ENCODE peak calls at places on chromosome 2, in six cellular contexts. One of them, this sample, is unnamed.

GRCh38 chr2:95525294-95526035 is 40.9 kb upstream of the TRIM43B start:
- DNase-seq in IMR-90: no peak
- DNase-seq in GM12878: no peak
- DNase-seq in HepG2: no peak
- DNase-seq in SK-N-SH: peak
- DNase-seq in A549: no peak
- DNase-seq in this sample: no peak

GRCh38 chr2:86764661-86765307 is 25.9 kb downstream of the CD8A start:
- DNase-seq in SK-N-SH: peak
- DNase-seq in GM12878: no peak
- DNase-seq in A549: peak
- DNase-seq in IMR-90: peak
- DNase-seq in HepG2: peak
- DNase-seq in this sample: peak

GRCh38 chr2:239834143-239834542 is 191.0 kb downstream of the NDUFA10 start:
- DNase-seq in SK-N-SH: peak
- DNase-seq in IMR-90: no peak
- DNase-seq in A549: no peak
- DNase-seq in HepG2: no peak
- DNase-seq in GM12878: no peak
- DNase-seq in this sample: no peak

GRCh38 chr2:2491964-2492363 is 160.9 kb upstream of the MYT1L start:
- DNase-seq in A549: no peak
- DNase-seq in SK-N-SH: no peak
- DNase-seq in GM12878: no peak
- DNase-seq in IMR-90: no peak
- DNase-seq in HepG2: no peak
- DNase-seq in this sample: no peak

GRCh38 chr2:2843969-2844548 is 513.0 kb upstream of the MYT1L start:
- DNase-seq in A549: no peak
- DNase-seq in HepG2: peak
- DNase-seq in GM12878: no peak
- DNase-seq in IMR-90: no peak
- DNase-seq in SK-N-SH: no peak
- DNase-seq in this sample: peak

GRCh38 chr2:204886713-204887112 is 341.4 kb downstream of the PARD3B start:
- DNase-seq in IMR-90: no peak
- DNase-seq in GM12878: no peak
- DNase-seq in SK-N-SH: no peak
- DNase-seq in A549: no peak
- DNase-seq in HepG2: no peak
- DNase-seq in this sample: no peak

GRCh38 chr2:47653909-47654789 is 128.8 kb upstream of the MSH6 start:
- DNase-seq in HepG2: peak
- DNase-seq in A549: peak
- DNase-seq in IMR-90: peak
- DNase-seq in GM12878: no peak
- DNase-seq in SK-N-SH: peak
- DNase-seq in this sample: peak

GRCh38 chr2:85698184-85698879 is 4.2 kb downstream of the GNLY start:
- DNase-seq in A549: no peak
- DNase-seq in IMR-90: no peak
- DNase-seq in SK-N-SH: no peak
- DNase-seq in HepG2: no peak
- DNase-seq in GM12878: no peak
- DNase-seq in this sample: no peak

GRCh38 chr2:14867853-14868252 is 235.3 kb downstream of the LRATD1 start:
- DNase-seq in IMR-90: no peak
- DNase-seq in HepG2: no peak
- DNase-seq in A549: no peak
- DNase-seq in SK-N-SH: no peak
- DNase-seq in GM12878: no peak
- DNase-seq in this sample: no peak

GRCh38 chr2:183172220-183172887 is 48.1 kb downstream of the NUP35 start:
- DNase-seq in IMR-90: no peak
- DNase-seq in A549: peak
- DNase-seq in SK-N-SH: no peak
- DNase-seq in GM12878: no peak
- DNase-seq in HepG2: no peak
- DNase-seq in this sample: no peak

GRCh38 chr2:46852124-46852523 is 63.5 kb downstream of the MCFD2 start:
- DNase-seq in SK-N-SH: no peak
- DNase-seq in GM12878: no peak
- DNase-seq in A549: no peak
- DNase-seq in HepG2: no peak
- DNase-seq in IMR-90: no peak
- DNase-seq in this sample: no peak

GRCh38 chr2:4424153-4424552 is 720.8 kb downstream of the DCDC2C start:
- DNase-seq in A549: no peak
- DNase-seq in GM12878: no peak
- DNase-seq in HepG2: no peak
- DNase-seq in IMR-90: no peak
- DNase-seq in SK-N-SH: no peak
- DNase-seq in this sample: no peak

GRCh38 chr2:84477886-84478285 is 18.8 kb upstream of the SUCLG1 start:
- DNase-seq in IMR-90: no peak
- DNase-seq in GM12878: no peak
- DNase-seq in SK-N-SH: no peak
- DNase-seq in A549: no peak
- DNase-seq in HepG2: no peak
- DNase-seq in this sample: no peak

GRCh38 chr2:229376866-229377265 is 105.8 kb upstream of the PID1 start:
- DNase-seq in HepG2: no peak
- DNase-seq in IMR-90: no peak
- DNase-seq in SK-N-SH: no peak
- DNase-seq in A549: peak
- DNase-seq in GM12878: no peak
- DNase-seq in this sample: no peak

GRCh38 chr2:42944744-42945415 is 152.5 kb upstream of the HAAO start:
- DNase-seq in SK-N-SH: peak
- DNase-seq in GM12878: no peak
- DNase-seq in HepG2: peak
- DNase-seq in A549: peak
- DNase-seq in IMR-90: peak
- DNase-seq in this sample: peak

GRCh38 chr2:150520887-150521664 is 33.6 kb upstream of the RND3 start:
- DNase-seq in A549: no peak
- DNase-seq in IMR-90: peak
- DNase-seq in GM12878: no peak
- DNase-seq in HepG2: no peak
- DNase-seq in SK-N-SH: no peak
- DNase-seq in this sample: no peak

GRCh38 chr2:36359006-36359580 is 3.5 kb downstream of the CRIM1 start:
- DNase-seq in HepG2: no peak
- DNase-seq in SK-N-SH: peak
- DNase-seq in A549: no peak
- DNase-seq in IMR-90: peak
- DNase-seq in GM12878: no peak
- DNase-seq in this sample: no peak

GRCh38 chr2:191636235-191636543 is 41.7 kb upstream of the NABP1 start:
- DNase-seq in SK-N-SH: no peak
- DNase-seq in HepG2: peak
- DNase-seq in IMR-90: peak
- DNase-seq in A549: peak
- DNase-seq in GM12878: no peak
- DNase-seq in this sample: no peak

GRCh38 chr2:37656512-37657423 is 14.7 kb downstream of the CDC42EP3 start:
- DNase-seq in GM12878: no peak
- DNase-seq in SK-N-SH: no peak
- DNase-seq in HepG2: no peak
- DNase-seq in A549: no peak
- DNase-seq in IMR-90: no peak
- DNase-seq in this sample: no peak

GRCh38 chr2:160402997-160403979 is 90.3 kb downstream of the RBMS1 start:
- DNase-seq in A549: peak
- DNase-seq in SK-N-SH: no peak
- DNase-seq in HepG2: no peak
- DNase-seq in GM12878: no peak
- DNase-seq in IMR-90: peak
- DNase-seq in this sample: no peak

DNA sequence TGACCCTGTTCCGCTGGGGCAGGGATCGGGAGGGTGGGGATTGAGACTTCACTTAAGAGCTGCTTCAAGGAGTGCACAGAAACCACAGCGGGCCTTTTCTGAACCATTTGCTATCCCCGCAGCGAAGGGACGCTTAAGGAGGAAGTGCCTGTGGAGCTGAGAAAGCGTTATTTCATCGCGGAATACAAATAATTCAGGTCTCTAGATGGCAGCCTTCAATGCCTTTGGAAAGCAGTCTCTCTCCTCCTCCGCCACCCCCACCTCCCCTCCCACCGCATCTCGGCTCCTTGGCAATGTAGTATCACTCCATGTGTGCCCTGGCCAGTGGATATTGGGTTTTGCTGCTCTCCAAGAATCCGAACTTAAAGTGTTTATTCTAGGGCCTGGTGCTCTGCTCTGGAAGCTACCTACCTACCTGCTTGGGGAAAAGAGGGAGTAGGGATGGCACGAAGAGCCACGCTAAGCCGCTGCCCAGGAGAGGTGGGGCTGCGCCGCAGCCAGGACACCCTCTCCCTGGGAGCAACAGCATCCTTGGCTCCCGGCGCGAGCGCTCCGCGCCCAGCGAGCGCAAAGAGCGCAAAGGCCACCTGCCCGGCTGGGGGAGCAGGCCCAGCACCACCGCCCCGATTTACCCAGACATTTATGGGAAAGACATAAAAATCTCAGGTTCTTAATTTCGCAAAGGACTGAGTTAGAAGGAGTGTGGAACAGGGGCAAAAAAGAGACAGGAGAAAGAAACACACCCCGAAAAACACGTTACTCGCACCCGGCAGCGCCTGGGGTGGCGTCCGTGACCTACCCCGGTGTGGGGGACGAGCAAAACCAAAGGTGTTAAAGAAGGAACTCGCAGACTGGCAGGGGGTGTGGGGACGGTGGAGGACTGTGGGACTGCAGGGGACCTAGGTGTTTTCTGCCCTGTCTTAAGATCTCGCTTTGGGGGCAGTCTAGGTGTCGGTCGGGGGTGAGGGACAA is 1.1 kb downstream of the SPHKAP start:
- DNase-seq in HepG2: no peak
- DNase-seq in A549: peak
- DNase-seq in SK-N-SH: peak
- DNase-seq in GM12878: no peak
- DNase-seq in IMR-90: no peak
- DNase-seq in this sample: no peak
- TF ChIP-seq SMC3 in HepG2: no peak
- TF ChIP-seq SMC3 in A549: no peak
- TF ChIP-seq SMC3 in SK-N-SH: no peak
- TF ChIP-seq SMC3 in GM12878: no peak
- TF ChIP-seq SMC3 in IMR-90: no peak
- TF ChIP-seq SMC3 in this sample: no peak

DNA sequence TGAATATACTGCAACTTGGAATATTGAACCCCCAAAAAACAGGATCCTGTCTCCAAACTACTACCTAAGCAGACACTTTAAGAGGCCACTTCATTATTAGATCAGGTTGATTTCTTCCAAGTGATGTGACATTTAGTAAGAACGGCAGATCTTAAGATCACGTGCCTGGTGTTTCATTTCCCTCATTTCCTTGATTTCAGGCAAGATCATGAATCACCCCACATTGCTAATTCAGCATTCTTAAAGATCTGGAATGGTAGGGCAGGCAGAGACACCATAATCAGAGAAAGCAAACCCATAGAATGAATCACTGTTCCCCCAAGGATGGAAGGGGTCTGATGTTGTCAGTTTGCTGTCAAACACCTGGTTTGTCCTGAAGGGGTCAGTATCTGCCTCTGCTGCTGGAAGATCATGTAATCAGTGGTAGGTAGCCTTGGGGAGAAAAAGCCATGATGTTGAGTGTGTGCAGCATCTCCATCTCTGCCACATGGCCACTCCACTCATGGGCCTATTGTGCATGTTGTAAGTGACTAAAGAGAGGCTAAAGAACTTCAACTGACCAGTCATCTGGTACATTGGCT is 133.9 kb downstream of the ARHGAP15 start:
- DNase-seq in A549: peak
- DNase-seq in HepG2: no peak
- DNase-seq in SK-N-SH: no peak
- DNase-seq in IMR-90: no peak
- DNase-seq in GM12878: no peak
- DNase-seq in this sample: no peak
- TF ChIP-seq SMC3 in A549: no peak
- TF ChIP-seq SMC3 in HepG2: no peak
- TF ChIP-seq SMC3 in SK-N-SH: no peak
- TF ChIP-seq SMC3 in IMR-90: no peak
- TF ChIP-seq SMC3 in GM12878: no peak
- TF ChIP-seq SMC3 in this sample: no peak

DNA sequence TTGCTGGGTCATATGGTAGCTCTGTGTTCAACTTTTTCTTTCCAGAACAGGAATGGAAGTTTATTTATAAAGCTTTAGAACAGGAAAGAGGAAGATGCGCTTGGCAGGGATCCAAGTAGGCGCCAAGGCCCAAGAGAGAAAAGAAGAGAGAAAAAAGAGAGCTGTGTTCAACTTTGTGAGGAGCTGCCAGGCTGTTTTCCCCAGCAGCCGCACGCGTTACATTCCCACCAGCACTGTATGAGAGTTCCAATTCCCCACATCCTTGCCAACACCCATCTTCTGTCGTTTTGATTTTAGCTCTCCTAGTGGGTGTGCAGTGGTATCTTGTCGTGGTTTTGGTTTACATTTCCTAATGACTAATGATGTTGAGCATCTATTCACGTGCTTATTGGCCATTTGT is 51.4 kb downstream of the KCNF1 start:
- DNase-seq in GM12878: no peak
- DNase-seq in SK-N-SH: no peak
- DNase-seq in IMR-90: peak
- DNase-seq in A549: no peak
- DNase-seq in HepG2: no peak
- DNase-seq in this sample: no peak
- TF ChIP-seq SMC3 in GM12878: no peak
- TF ChIP-seq SMC3 in SK-N-SH: no peak
- TF ChIP-seq SMC3 in IMR-90: no peak
- TF ChIP-seq SMC3 in A549: no peak
- TF ChIP-seq SMC3 in HepG2: no peak
- TF ChIP-seq SMC3 in this sample: no peak

DNA sequence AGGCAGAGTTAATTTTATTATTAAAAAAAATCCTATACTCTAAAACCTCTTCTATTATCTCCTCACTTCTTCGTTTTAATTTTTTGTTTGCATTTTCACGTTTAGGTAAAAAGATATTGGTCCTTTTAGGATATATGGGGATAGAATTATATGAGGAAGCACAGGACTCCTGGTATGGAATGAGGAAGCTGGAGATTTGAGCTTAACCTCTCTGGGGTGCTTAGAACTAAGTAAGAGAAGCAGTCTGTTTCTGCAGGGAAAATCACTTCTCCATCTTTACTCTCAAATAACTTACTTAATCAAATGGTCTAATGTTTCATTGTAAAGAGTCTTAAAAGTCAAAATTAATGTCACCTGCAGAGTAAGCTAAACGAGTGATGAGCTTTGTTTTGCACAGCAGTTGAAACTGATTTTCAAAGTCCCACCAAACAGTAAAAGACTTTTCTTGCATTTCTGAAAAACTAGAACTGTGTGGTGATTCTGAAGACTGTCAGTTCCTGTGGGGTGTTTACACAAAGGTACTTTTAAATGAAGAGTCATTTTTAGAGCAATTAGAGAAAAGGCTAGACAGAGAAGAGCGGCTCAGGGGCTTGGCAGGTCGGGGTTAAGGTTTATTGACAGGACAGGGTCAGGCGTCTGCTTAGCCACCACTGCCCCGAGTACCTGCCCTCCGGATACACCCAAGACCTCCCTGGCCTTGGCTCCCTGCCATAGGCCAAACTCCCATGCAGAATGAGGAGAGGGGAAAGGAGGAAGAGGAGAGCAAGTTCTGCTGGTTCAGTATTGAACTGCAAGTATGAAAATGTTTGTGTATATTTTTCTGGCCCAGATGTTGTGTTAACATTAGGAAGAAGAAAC is 21.6 kb downstream of the METAP1D start:
- DNase-seq in IMR-90: peak
- DNase-seq in GM12878: no peak
- DNase-seq in HepG2: peak
- DNase-seq in SK-N-SH: no peak
- DNase-seq in A549: peak
- DNase-seq in this sample: peak
- TF ChIP-seq SMC3 in IMR-90: no peak
- TF ChIP-seq SMC3 in GM12878: no peak
- TF ChIP-seq SMC3 in HepG2: peak
- TF ChIP-seq SMC3 in SK-N-SH: no peak
- TF ChIP-seq SMC3 in A549: no peak
- TF ChIP-seq SMC3 in this sample: no peak